ENCODE peak calls at places on chromosome 19, in nine cellular contexts. H is foreskin fibroblast, I is tibial artery, D is keratinocyte, V is fibroblast of lung, X is BE2C, T is cardiac fibroblast, F is tibial nerve, Z is testis. N is an unnamed sample.

GRCh38 chr19:16588089-16588823 is 16.0 kb upstream of the SLC35E1 start:
- DNase-seq in Z (peak; percentile 64), I (no peak), F (no peak), V (peak; percentile 50), H (no peak), T (peak; percentile 43), D (no peak), X (peak; percentile 75), N (no peak)

GRCh38 chr19:30653646-30654386 is 281.6 kb downstream of the ZNF536 start:
- DNase-seq in I (no peak), X (no peak), F (no peak), H (no peak), D (no peak), T (no peak), V (no peak), Z (no peak), N (no peak)

GRCh38 chr19:11382898-11383705 is 1.0 kb downstream of the EPOR start:
- DNase-seq in I (peak; percentile 73), V (no peak), F (no peak), X (peak; percentile 66), T (peak; percentile 27), D (no peak), H (peak; percentile 18), Z (peak; percentile 57), N (peak; percentile 15)

GRCh38 chr19:1618157-1619093 is 13.2 kb upstream of the UQCR11 start:
- DNase-seq in D (no peak), Z (peak; percentile 36), I (no peak), H (peak; percentile 10), X (peak; percentile 62), T (peak; percentile 18), V (no peak), F (no peak), N (peak; percentile 14)

GRCh38 chr19:35059006-35059798 is 17.7 kb downstream of the HPN start:
- DNase-seq in V (no peak), F (no peak), D (no peak), I (no peak), T (no peak), H (no peak), Z (no peak), X (no peak), N (no peak)

GRCh38 chr19:34556500-34556899 is 74.9 kb downstream of the WTIP start:
- DNase-seq in V (no peak), I (no peak), Z (peak; percentile 62), H (peak; percentile 9), F (no peak), T (peak; percentile 83), X (peak; percentile 47), D (no peak), N (no peak)

GRCh38 chr19:34275705-34276104 is 21.4 kb downstream of the GARRE1 start:
- DNase-seq in D (no peak), V (no peak), F (no peak), I (no peak), H (no peak), X (no peak), T (no peak), Z (no peak), N (no peak)

GRCh38 chr19:42196011-42197001 is 21.2 kb downstream of the DEDD2 start:
- DNase-seq in I (no peak), F (no peak), T (no peak), X (no peak), H (no peak), V (no peak), D (no peak), Z (peak; percentile 46), N (no peak)

GRCh38 chr19:17103177-17103576 is 27.6 kb downstream of the MYO9B start:
- DNase-seq in F (no peak), V (no peak), Z (peak; percentile 34), D (no peak), I (no peak), H (no peak), T (peak; percentile 68), X (no peak), N (peak; percentile 25)

GRCh38 chr19:29139227-29139626 is 73.7 kb downstream of the UQCRFS1 start:
- DNase-seq in Z (no peak), X (no peak), D (no peak), V (no peak), F (no peak), T (no peak), I (no peak), H (no peak), N (no peak)

GRCh38 chr19:12865746-12866415 is 15.4 kb downstream of the DNASE2 start:
- DNase-seq in T (no peak), F (no peak), V (no peak), H (no peak), Z (no peak), D (no peak), I (no peak), X (no peak), N (no peak)

GRCh38 chr19:38134538-38135149 is 89.4 kb downstream of the DPF1 start:
- DNase-seq in D (peak; percentile 25), I (no peak), Z (peak; percentile 57), T (peak; percentile 72), X (peak; percentile 57), F (no peak), V (no peak), H (peak; percentile 14), N (peak; percentile 24)

GRCh38 chr19:14479985-14480694 is 5.0 kb upstream of the PTGER1 start:
- DNase-seq in D (no peak), X (peak; percentile 74), H (no peak), I (no peak), T (no peak), V (peak; percentile 22), F (no peak), Z (peak; percentile 52), N (no peak)

GRCh38 chr19:48064509-48064908 is 20.6 kb upstream of the CABP5 start:
- DNase-seq in H (peak; percentile 18), X (no peak), T (peak; percentile 7), F (no peak), I (no peak), D (no peak), Z (no peak), V (peak; percentile 10), N (peak; percentile 12)

DNA sequence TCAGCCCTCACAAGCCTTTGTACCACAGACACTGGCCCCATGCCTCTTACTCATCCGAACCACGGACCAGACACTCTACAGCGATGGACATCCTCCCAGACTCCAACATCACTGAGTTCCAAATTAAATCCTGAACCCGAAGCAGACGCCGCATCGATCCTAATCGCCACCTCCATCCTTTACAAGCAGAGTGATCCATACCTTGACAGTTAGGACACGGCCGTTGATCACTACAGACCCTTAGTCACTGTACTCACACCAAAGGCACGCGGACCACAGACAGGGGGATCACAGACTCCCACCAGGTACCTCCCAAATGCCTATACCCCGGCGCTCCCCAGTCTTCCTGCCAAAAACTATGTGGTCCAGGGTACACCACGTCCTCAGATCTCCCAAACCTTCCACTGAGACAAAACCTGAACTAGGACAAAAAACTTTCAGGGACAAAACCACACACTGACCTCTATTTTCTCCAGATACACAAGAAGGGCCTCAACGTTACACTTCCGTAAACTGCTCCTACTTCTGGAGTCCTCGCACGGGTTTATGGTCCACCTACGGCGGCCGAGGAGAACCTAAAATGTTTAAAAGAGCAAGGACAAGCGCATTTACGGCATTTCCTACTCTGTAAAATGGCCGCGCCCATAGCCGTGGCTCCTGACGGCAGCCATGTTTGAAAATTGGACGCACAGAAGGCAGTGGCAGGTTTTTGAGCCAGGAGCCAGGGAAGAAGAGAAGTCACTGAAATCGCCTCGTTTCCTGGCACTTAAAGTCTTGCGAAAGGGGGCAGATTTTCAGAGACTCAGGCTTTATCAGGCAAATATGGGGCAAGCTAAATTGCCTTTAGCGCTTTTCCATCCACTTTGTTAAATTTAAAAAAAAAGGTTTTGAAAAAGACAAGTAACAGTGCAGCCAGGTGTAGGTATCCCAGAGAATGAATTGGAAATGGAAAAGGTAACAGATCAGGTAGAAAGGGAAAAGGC is at the start of gene ZNF350:
- DNase-seq in X (peak; percentile 84), T (peak; percentile 98), Z (peak; percentile 100), H (peak; percentile 93), F (peak; percentile 83), I (peak; percentile 96), D (peak; percentile 54), V (peak; percentile 98), N (peak; percentile 96)
- TF ChIP-seq CTCF in X (no peak), T (no peak), Z (no peak), H (no peak), F (no peak), I (no peak), D (no peak), V (no peak), N (no peak)

GRCh38 chr19:2840794-2841790 is at the start of gene ZNF555:
- DNase-seq in I (peak; percentile 100), V (peak; percentile 99), Z (peak; percentile 100), D (peak; percentile 87), F (peak; percentile 99), T (peak; percentile 100), H (peak; percentile 99), X (peak; percentile 98), N (peak; percentile 99)
- TF ChIP-seq CTCF in I (peak; percentile 60), V (peak; percentile 26), Z (no peak), D (peak; percentile 59), F (peak; percentile 62), T (peak; percentile 27), H (no peak), X (peak; percentile 46), N (peak; percentile 83)

DNA sequence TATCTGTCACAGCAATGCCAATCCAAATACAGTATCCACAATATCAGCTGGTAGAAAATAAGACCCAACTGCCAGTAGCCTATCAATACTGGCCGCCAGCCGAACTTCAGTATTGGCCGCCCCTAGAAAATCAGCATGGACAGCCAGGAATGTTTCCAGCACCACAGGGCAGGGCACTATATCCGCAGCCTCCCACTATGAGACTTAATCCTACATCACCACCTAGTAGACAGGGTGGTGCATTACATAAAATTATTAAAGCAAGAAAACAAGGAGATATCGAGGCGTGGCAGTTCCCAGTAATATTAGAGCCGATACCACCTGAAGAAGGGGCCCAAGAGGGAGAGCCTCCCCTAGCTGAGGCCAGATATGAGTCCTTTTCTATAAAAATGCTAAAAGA is 111.3 kb downstream of the ZNF486 start:
- DNase-seq in X (no peak), F (no peak), V (peak; percentile 23), T (peak; percentile 57), D (no peak), I (no peak), Z (no peak), H (peak; percentile 14), N (no peak)
- TF ChIP-seq CTCF in X (no peak), F (peak; percentile 71), V (no peak), T (peak; percentile 41), D (no peak), I (no peak), Z (no peak), H (no peak), N (no peak)

DNA sequence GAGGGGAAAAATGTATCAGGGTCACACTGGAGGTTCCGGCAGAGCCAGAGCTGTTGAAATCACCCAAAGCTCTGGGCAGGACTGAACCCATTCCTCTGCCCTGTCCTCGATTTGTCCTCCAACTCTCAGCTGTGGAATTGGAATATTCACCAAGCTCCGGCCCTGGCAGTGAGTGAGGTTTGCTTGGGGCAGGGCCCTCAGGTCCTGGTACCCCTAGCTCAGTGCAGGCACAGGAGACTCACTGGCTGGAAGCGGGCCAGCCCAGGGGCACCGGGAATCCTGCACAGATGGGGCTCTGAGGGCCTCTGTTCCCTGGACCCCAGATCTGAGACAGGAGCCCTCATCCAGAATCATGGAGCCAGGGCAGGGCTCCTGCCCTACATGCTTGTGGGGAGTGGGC is 1322.3 kb downstream of the UQCRFS1 start:
- DNase-seq in I (no peak), T (no peak), Z (no peak), H (no peak), X (no peak), V (no peak), D (no peak), F (no peak), N (no peak)
- TF ChIP-seq CTCF in I (no peak), T (no peak), Z (no peak), H (no peak), X (no peak), V (no peak), D (no peak), F (no peak), N (no peak)